ENCODE peak calls at places on chromosomes 4 and X, in nine cellular contexts. One of them, this sample, is unnamed.

GRCh38 chr4:23161787-23162186 is 469.1 kb downstream of the GBA3 start:
- DNase-seq in NCI-H510A treated with DMSO at 0.1 percent for 48 hours: no peak
- DNase-seq in pancreas: no peak
- DNase-seq in adrenal gland: no peak
- DNase-seq in activated gamma-delta T cell treated with Interleukin-2 at 50 U/mL for 16 hours: no peak
- DNase-seq in dermis microvascular lymphatic vessel endothelial cell: no peak
- DNase-seq in stimulated activated CD8-positive, alpha-beta memory T cell treated with anti-CD3 and anti-CD28 coated beads, Interleukin-12 subunit alpha, Interleukin-12 subunit beta, amount 100 ng/mL, for 4 hours: no peak
- DNase-seq in activated CD8-positive, alpha-beta memory T cell treated with anti-CD3 and anti-CD28 coated beads for 1 hour: no peak
- DNase-seq in T47D: no peak
- DNase-seq in this sample: no peak

GRCh38 chrX:6004529-6004928 is 224.1 kb downstream of the NLGN4X start:
- DNase-seq in NCI-H510A treated with DMSO at 0.1 percent for 48 hours: no peak
- DNase-seq in pancreas: no peak
- DNase-seq in adrenal gland: no peak
- DNase-seq in activated gamma-delta T cell treated with Interleukin-2 at 50 U/mL for 16 hours: no peak
- DNase-seq in dermis microvascular lymphatic vessel endothelial cell: no peak
- DNase-seq in stimulated activated CD8-positive, alpha-beta memory T cell treated with anti-CD3 and anti-CD28 coated beads, Interleukin-12 subunit alpha, Interleukin-12 subunit beta, amount 100 ng/mL, for 4 hours: no peak
- DNase-seq in activated CD8-positive, alpha-beta memory T cell treated with anti-CD3 and anti-CD28 coated beads for 1 hour: no peak
- DNase-seq in T47D: no peak
- DNase-seq in this sample: peak; percentile 44

GRCh38 chrX:49058794-49059193 is at the start of gene CCDC120:
- DNase-seq in NCI-H510A treated with DMSO at 0.1 percent for 48 hours: peak; percentile 17
- DNase-seq in pancreas: peak; percentile 66
- DNase-seq in adrenal gland: no peak
- DNase-seq in activated gamma-delta T cell treated with Interleukin-2 at 50 U/mL for 16 hours: no peak
- DNase-seq in dermis microvascular lymphatic vessel endothelial cell: no peak
- DNase-seq in stimulated activated CD8-positive, alpha-beta memory T cell treated with anti-CD3 and anti-CD28 coated beads, Interleukin-12 subunit alpha, Interleukin-12 subunit beta, amount 100 ng/mL, for 4 hours: no peak
- DNase-seq in activated CD8-positive, alpha-beta memory T cell treated with anti-CD3 and anti-CD28 coated beads for 1 hour: no peak
- DNase-seq in T47D: peak; percentile 76
- DNase-seq in this sample: no peak

GRCh38 chr4:23979534-23979933 is 89.7 kb upstream of the PPARGC1A start:
- DNase-seq in NCI-H510A treated with DMSO at 0.1 percent for 48 hours: no peak
- DNase-seq in pancreas: no peak
- DNase-seq in adrenal gland: no peak
- DNase-seq in activated gamma-delta T cell treated with Interleukin-2 at 50 U/mL for 16 hours: no peak
- DNase-seq in dermis microvascular lymphatic vessel endothelial cell: no peak
- DNase-seq in stimulated activated CD8-positive, alpha-beta memory T cell treated with anti-CD3 and anti-CD28 coated beads, Interleukin-12 subunit alpha, Interleukin-12 subunit beta, amount 100 ng/mL, for 4 hours: no peak
- DNase-seq in activated CD8-positive, alpha-beta memory T cell treated with anti-CD3 and anti-CD28 coated beads for 1 hour: no peak
- DNase-seq in T47D: no peak
- DNase-seq in this sample: no peak

GRCh38 chr4:27616166-27616565 is 755.5 kb downstream of the STIM2 start:
- DNase-seq in NCI-H510A treated with DMSO at 0.1 percent for 48 hours: no peak
- DNase-seq in pancreas: no peak
- DNase-seq in adrenal gland: no peak
- DNase-seq in activated gamma-delta T cell treated with Interleukin-2 at 50 U/mL for 16 hours: no peak
- DNase-seq in dermis microvascular lymphatic vessel endothelial cell: no peak
- DNase-seq in stimulated activated CD8-positive, alpha-beta memory T cell treated with anti-CD3 and anti-CD28 coated beads, Interleukin-12 subunit alpha, Interleukin-12 subunit beta, amount 100 ng/mL, for 4 hours: no peak
- DNase-seq in activated CD8-positive, alpha-beta memory T cell treated with anti-CD3 and anti-CD28 coated beads for 1 hour: no peak
- DNase-seq in T47D: no peak
- DNase-seq in this sample: no peak

GRCh38 chr4:79872738-79873137 is 200.3 kb downstream of the ANTXR2 start:
- DNase-seq in NCI-H510A treated with DMSO at 0.1 percent for 48 hours: no peak
- DNase-seq in pancreas: no peak
- DNase-seq in adrenal gland: no peak
- DNase-seq in activated gamma-delta T cell treated with Interleukin-2 at 50 U/mL for 16 hours: no peak
- DNase-seq in dermis microvascular lymphatic vessel endothelial cell: no peak
- DNase-seq in stimulated activated CD8-positive, alpha-beta memory T cell treated with anti-CD3 and anti-CD28 coated beads, Interleukin-12 subunit alpha, Interleukin-12 subunit beta, amount 100 ng/mL, for 4 hours: no peak
- DNase-seq in activated CD8-positive, alpha-beta memory T cell treated with anti-CD3 and anti-CD28 coated beads for 1 hour: no peak
- DNase-seq in T47D: no peak
- DNase-seq in this sample: no peak

GRCh38 chr4:84028340-84028739 is 470.8 kb downstream of the NKX6-1 start:
- DNase-seq in NCI-H510A treated with DMSO at 0.1 percent for 48 hours: no peak
- DNase-seq in pancreas: no peak
- DNase-seq in adrenal gland: no peak
- DNase-seq in activated gamma-delta T cell treated with Interleukin-2 at 50 U/mL for 16 hours: no peak
- DNase-seq in dermis microvascular lymphatic vessel endothelial cell: no peak
- DNase-seq in stimulated activated CD8-positive, alpha-beta memory T cell treated with anti-CD3 and anti-CD28 coated beads, Interleukin-12 subunit alpha, Interleukin-12 subunit beta, amount 100 ng/mL, for 4 hours: no peak
- DNase-seq in activated CD8-positive, alpha-beta memory T cell treated with anti-CD3 and anti-CD28 coated beads for 1 hour: no peak
- DNase-seq in T47D: peak; percentile 20
- DNase-seq in this sample: no peak

GRCh38 chrX:131778269-131779218 is 234.7 kb downstream of the OR13H1 start:
- DNase-seq in NCI-H510A treated with DMSO at 0.1 percent for 48 hours: no peak
- DNase-seq in pancreas: peak; percentile 50
- DNase-seq in adrenal gland: no peak
- DNase-seq in activated gamma-delta T cell treated with Interleukin-2 at 50 U/mL for 16 hours: peak; percentile 66
- DNase-seq in dermis microvascular lymphatic vessel endothelial cell: no peak
- DNase-seq in stimulated activated CD8-positive, alpha-beta memory T cell treated with anti-CD3 and anti-CD28 coated beads, Interleukin-12 subunit alpha, Interleukin-12 subunit beta, amount 100 ng/mL, for 4 hours: peak; percentile 33
- DNase-seq in activated CD8-positive, alpha-beta memory T cell treated with anti-CD3 and anti-CD28 coated beads for 1 hour: peak; percentile 41
- DNase-seq in T47D: peak; percentile 89
- DNase-seq in this sample: no peak

GRCh38 chr4:6681191-6681590 is 12.5 kb upstream of the S100P start:
- DNase-seq in NCI-H510A treated with DMSO at 0.1 percent for 48 hours: no peak
- DNase-seq in pancreas: no peak
- DNase-seq in adrenal gland: no peak
- DNase-seq in activated gamma-delta T cell treated with Interleukin-2 at 50 U/mL for 16 hours: no peak
- DNase-seq in dermis microvascular lymphatic vessel endothelial cell: no peak
- DNase-seq in stimulated activated CD8-positive, alpha-beta memory T cell treated with anti-CD3 and anti-CD28 coated beads, Interleukin-12 subunit alpha, Interleukin-12 subunit beta, amount 100 ng/mL, for 4 hours: no peak
- DNase-seq in activated CD8-positive, alpha-beta memory T cell treated with anti-CD3 and anti-CD28 coated beads for 1 hour: no peak
- DNase-seq in T47D: peak; percentile 49
- DNase-seq in this sample: no peak

GRCh38 chr4:125461676-125462363 is 147.1 kb downstream of the FAT4 start:
- DNase-seq in NCI-H510A treated with DMSO at 0.1 percent for 48 hours: no peak
- DNase-seq in pancreas: no peak
- DNase-seq in adrenal gland: no peak
- DNase-seq in activated gamma-delta T cell treated with Interleukin-2 at 50 U/mL for 16 hours: no peak
- DNase-seq in dermis microvascular lymphatic vessel endothelial cell: no peak
- DNase-seq in stimulated activated CD8-positive, alpha-beta memory T cell treated with anti-CD3 and anti-CD28 coated beads, Interleukin-12 subunit alpha, Interleukin-12 subunit beta, amount 100 ng/mL, for 4 hours: no peak
- DNase-seq in activated CD8-positive, alpha-beta memory T cell treated with anti-CD3 and anti-CD28 coated beads for 1 hour: no peak
- DNase-seq in T47D: no peak
- DNase-seq in this sample: no peak

GRCh38 chr4:4225915-4226605 is 669 bp downstream of the OTOP1 start:
- DNase-seq in NCI-H510A treated with DMSO at 0.1 percent for 48 hours: no peak
- DNase-seq in pancreas: no peak
- DNase-seq in adrenal gland: no peak
- DNase-seq in activated gamma-delta T cell treated with Interleukin-2 at 50 U/mL for 16 hours: no peak
- DNase-seq in dermis microvascular lymphatic vessel endothelial cell: no peak
- DNase-seq in stimulated activated CD8-positive, alpha-beta memory T cell treated with anti-CD3 and anti-CD28 coated beads, Interleukin-12 subunit alpha, Interleukin-12 subunit beta, amount 100 ng/mL, for 4 hours: no peak
- DNase-seq in activated CD8-positive, alpha-beta memory T cell treated with anti-CD3 and anti-CD28 coated beads for 1 hour: no peak
- DNase-seq in T47D: no peak
- DNase-seq in this sample: no peak

GRCh38 chr4:74181225-74181624 is 23.3 kb downstream of the MTHFD2L start:
- DNase-seq in NCI-H510A treated with DMSO at 0.1 percent for 48 hours: no peak
- DNase-seq in pancreas: no peak
- DNase-seq in adrenal gland: no peak
- DNase-seq in activated gamma-delta T cell treated with Interleukin-2 at 50 U/mL for 16 hours: no peak
- DNase-seq in dermis microvascular lymphatic vessel endothelial cell: no peak
- DNase-seq in stimulated activated CD8-positive, alpha-beta memory T cell treated with anti-CD3 and anti-CD28 coated beads, Interleukin-12 subunit alpha, Interleukin-12 subunit beta, amount 100 ng/mL, for 4 hours: no peak
- DNase-seq in activated CD8-positive, alpha-beta memory T cell treated with anti-CD3 and anti-CD28 coated beads for 1 hour: no peak
- DNase-seq in T47D: no peak
- DNase-seq in this sample: no peak

GRCh38 chr4:84750260-84750955 is 167.5 kb downstream of the CDS1 start:
- DNase-seq in NCI-H510A treated with DMSO at 0.1 percent for 48 hours: peak; percentile 68
- DNase-seq in pancreas: no peak
- DNase-seq in adrenal gland: no peak
- DNase-seq in activated gamma-delta T cell treated with Interleukin-2 at 50 U/mL for 16 hours: no peak
- DNase-seq in dermis microvascular lymphatic vessel endothelial cell: peak; percentile 64
- DNase-seq in stimulated activated CD8-positive, alpha-beta memory T cell treated with anti-CD3 and anti-CD28 coated beads, Interleukin-12 subunit alpha, Interleukin-12 subunit beta, amount 100 ng/mL, for 4 hours: no peak
- DNase-seq in activated CD8-positive, alpha-beta memory T cell treated with anti-CD3 and anti-CD28 coated beads for 1 hour: no peak
- DNase-seq in T47D: peak; percentile 49
- DNase-seq in this sample: peak; percentile 20

GRCh38 chr4:2048831-2049230 is 10.3 kb upstream of the NAT8L start:
- DNase-seq in NCI-H510A treated with DMSO at 0.1 percent for 48 hours: no peak
- DNase-seq in pancreas: no peak
- DNase-seq in adrenal gland: peak; percentile 5
- DNase-seq in activated gamma-delta T cell treated with Interleukin-2 at 50 U/mL for 16 hours: no peak
- DNase-seq in dermis microvascular lymphatic vessel endothelial cell: no peak
- DNase-seq in stimulated activated CD8-positive, alpha-beta memory T cell treated with anti-CD3 and anti-CD28 coated beads, Interleukin-12 subunit alpha, Interleukin-12 subunit beta, amount 100 ng/mL, for 4 hours: no peak
- DNase-seq in activated CD8-positive, alpha-beta memory T cell treated with anti-CD3 and anti-CD28 coated beads for 1 hour: no peak
- DNase-seq in T47D: no peak
- DNase-seq in this sample: no peak

GRCh38 chr4:6424425-6424824 is 48.0 kb downstream of the PPP2R2C start:
- DNase-seq in NCI-H510A treated with DMSO at 0.1 percent for 48 hours: no peak
- DNase-seq in pancreas: no peak
- DNase-seq in adrenal gland: no peak
- DNase-seq in activated gamma-delta T cell treated with Interleukin-2 at 50 U/mL for 16 hours: no peak
- DNase-seq in dermis microvascular lymphatic vessel endothelial cell: no peak
- DNase-seq in stimulated activated CD8-positive, alpha-beta memory T cell treated with anti-CD3 and anti-CD28 coated beads, Interleukin-12 subunit alpha, Interleukin-12 subunit beta, amount 100 ng/mL, for 4 hours: no peak
- DNase-seq in activated CD8-positive, alpha-beta memory T cell treated with anti-CD3 and anti-CD28 coated beads for 1 hour: no peak
- DNase-seq in T47D: no peak
- DNase-seq in this sample: no peak

GRCh38 chr4:56976283-56976877 is 1.0 kb downstream of the NOA1 start:
- DNase-seq in NCI-H510A treated with DMSO at 0.1 percent for 48 hours: no peak
- DNase-seq in pancreas: no peak
- DNase-seq in adrenal gland: peak; percentile 64
- DNase-seq in activated gamma-delta T cell treated with Interleukin-2 at 50 U/mL for 16 hours: no peak
- DNase-seq in dermis microvascular lymphatic vessel endothelial cell: peak; percentile 10
- DNase-seq in stimulated activated CD8-positive, alpha-beta memory T cell treated with anti-CD3 and anti-CD28 coated beads, Interleukin-12 subunit alpha, Interleukin-12 subunit beta, amount 100 ng/mL, for 4 hours: no peak
- DNase-seq in activated CD8-positive, alpha-beta memory T cell treated with anti-CD3 and anti-CD28 coated beads for 1 hour: no peak
- DNase-seq in T47D: no peak
- DNase-seq in this sample: no peak

GRCh38 chrX:49079489-49080428 is at the start of gene WDR45:
- DNase-seq in NCI-H510A treated with DMSO at 0.1 percent for 48 hours: peak; percentile 24
- DNase-seq in pancreas: peak; percentile 69
- DNase-seq in adrenal gland: peak; percentile 86
- DNase-seq in activated gamma-delta T cell treated with Interleukin-2 at 50 U/mL for 16 hours: peak; percentile 71
- DNase-seq in dermis microvascular lymphatic vessel endothelial cell: peak; percentile 73
- DNase-seq in stimulated activated CD8-positive, alpha-beta memory T cell treated with anti-CD3 and anti-CD28 coated beads, Interleukin-12 subunit alpha, Interleukin-12 subunit beta, amount 100 ng/mL, for 4 hours: peak; percentile 53
- DNase-seq in activated CD8-positive, alpha-beta memory T cell treated with anti-CD3 and anti-CD28 coated beads for 1 hour: no peak
- DNase-seq in T47D: peak; percentile 74
- DNase-seq in this sample: peak; percentile 56